ENCODE peak calls at places on chromosomes 1 and 21, in seven cellular contexts. One of them, this sample, is unnamed.
A peak's percentile ranks its signal among the peaks of the same experiment; 100 is the strongest.

GRCh38 chr1:1173793-1174415 is at the start of gene TTLL10:
- DNase-seq in trophoblast cell: no peak
- DNase-seq in neuronal stem cell: peak; percentile 61
- DNase-seq in mesenchymal stem cell: no peak
- DNase-seq in H9: peak; percentile 93
- DNase-seq in mesendoderm: peak; percentile 89
- DNase-seq in H1: peak; percentile 86
- DNase-seq in this sample: no peak

GRCh38 chr21:22806278-22806677 is 1808.1 kb downstream of the NCAM2 start:
- DNase-seq in mesenchymal stem cell: no peak
- DNase-seq in trophoblast cell: no peak
- DNase-seq in mesendoderm: no peak
- DNase-seq in H1: no peak
- DNase-seq in neuronal stem cell: no peak
- DNase-seq in H9: no peak
- DNase-seq in this sample: no peak

GRCh38 chr21:33897098-33897497 is 18.5 kb downstream of the ATP5PO start:
- DNase-seq in trophoblast cell: no peak
- DNase-seq in mesenchymal stem cell: no peak
- DNase-seq in H1: no peak
- DNase-seq in neuronal stem cell: no peak
- DNase-seq in H9: no peak
- DNase-seq in mesendoderm: no peak
- DNase-seq in this sample: no peak

GRCh38 chr1:941588-942383 is 17.3 kb downstream of the NOC2L start:
- DNase-seq in H9: peak; percentile 65
- DNase-seq in mesendoderm: peak; percentile 97
- DNase-seq in trophoblast cell: peak; percentile 58
- DNase-seq in neuronal stem cell: peak; percentile 77
- DNase-seq in H1: peak; percentile 79
- DNase-seq in mesenchymal stem cell: peak; percentile 85
- DNase-seq in this sample: peak; percentile 51

GRCh38 chr1:107706181-107706580 is 258.8 kb downstream of the VAV3 start:
- DNase-seq in mesendoderm: no peak
- DNase-seq in neuronal stem cell: no peak
- DNase-seq in H1: no peak
- DNase-seq in trophoblast cell: no peak
- DNase-seq in H9: no peak
- DNase-seq in mesenchymal stem cell: no peak
- DNase-seq in this sample: no peak

GRCh38 chr1:85200870-85201339 is at the start of gene SYDE2:
- DNase-seq in mesendoderm: peak; percentile 94
- DNase-seq in trophoblast cell: peak; percentile 89
- DNase-seq in neuronal stem cell: peak; percentile 73
- DNase-seq in H9: peak; percentile 85
- DNase-seq in H1: peak; percentile 80
- DNase-seq in mesenchymal stem cell: peak; percentile 77
- DNase-seq in this sample: peak; percentile 58

GRCh38 chr1:205512059-205513045 is 7.9 kb downstream of the CDK18 start:
- DNase-seq in H9: no peak
- DNase-seq in H1: no peak
- DNase-seq in trophoblast cell: peak; percentile 17
- DNase-seq in neuronal stem cell: no peak
- DNase-seq in mesendoderm: peak; percentile 48
- DNase-seq in mesenchymal stem cell: no peak
- DNase-seq in this sample: peak; percentile 11

GRCh38 chr21:42724226-42724920 is 71.0 kb downstream of the PDE9A start:
- DNase-seq in mesenchymal stem cell: peak; percentile 95
- DNase-seq in neuronal stem cell: no peak
- DNase-seq in trophoblast cell: peak; percentile 34
- DNase-seq in H1: no peak
- DNase-seq in H9: no peak
- DNase-seq in mesendoderm: no peak
- DNase-seq in this sample: peak; percentile 92

GRCh38 chr1:179810367-179810715 is 67.2 kb downstream of the FAM163A start:
- DNase-seq in H1: no peak
- DNase-seq in trophoblast cell: no peak
- DNase-seq in neuronal stem cell: no peak
- DNase-seq in mesenchymal stem cell: no peak
- DNase-seq in H9: no peak
- DNase-seq in mesendoderm: no peak
- DNase-seq in this sample: no peak

GRCh38 chr1:158496379-158496778 is 24.4 kb downstream of the OR10R2 start:
- DNase-seq in mesendoderm: peak; percentile 57
- DNase-seq in H9: no peak
- DNase-seq in H1: no peak
- DNase-seq in mesenchymal stem cell: peak; percentile 3
- DNase-seq in neuronal stem cell: no peak
- DNase-seq in trophoblast cell: peak; percentile 2
- DNase-seq in this sample: no peak

GRCh38 chr1:66502084-66502483 is 31.9 kb upstream of the SGIP1 start:
- DNase-seq in neuronal stem cell: no peak
- DNase-seq in trophoblast cell: peak; percentile 18
- DNase-seq in mesenchymal stem cell: no peak
- DNase-seq in mesendoderm: no peak
- DNase-seq in H9: no peak
- DNase-seq in H1: no peak
- DNase-seq in this sample: no peak

GRCh38 chr1:219757890-219758289 is 145.0 kb upstream of the ZC3H11B start:
- DNase-seq in H1: no peak
- DNase-seq in H9: no peak
- DNase-seq in neuronal stem cell: no peak
- DNase-seq in mesenchymal stem cell: no peak
- DNase-seq in mesendoderm: no peak
- DNase-seq in trophoblast cell: no peak
- DNase-seq in this sample: no peak

GRCh38 chr1:88774151-88774556 is 90.1 kb downstream of the PKN2 start:
- DNase-seq in trophoblast cell: peak; percentile 79
- DNase-seq in H9: peak; percentile 69
- DNase-seq in mesendoderm: peak; percentile 92
- DNase-seq in mesenchymal stem cell: no peak
- DNase-seq in H1: no peak
- DNase-seq in neuronal stem cell: no peak
- DNase-seq in this sample: no peak

GRCh38 chr1:218330043-218330623 is 15.0 kb upstream of the TGFB2 start:
- DNase-seq in mesenchymal stem cell: peak; percentile 54
- DNase-seq in mesendoderm: peak; percentile 27
- DNase-seq in neuronal stem cell: no peak
- DNase-seq in H9: no peak
- DNase-seq in H1: no peak
- DNase-seq in trophoblast cell: peak; percentile 67
- DNase-seq in this sample: peak; percentile 61

GRCh38 chr1:29549001-29549400 is 312.7 kb downstream of the PTPRU start:
- DNase-seq in H1: no peak
- DNase-seq in trophoblast cell: no peak
- DNase-seq in mesendoderm: no peak
- DNase-seq in mesenchymal stem cell: no peak
- DNase-seq in H9: no peak
- DNase-seq in neuronal stem cell: no peak
- DNase-seq in this sample: no peak

GRCh38 chr1:70685300-70686286 is 274.5 kb downstream of the CTH start:
- DNase-seq in mesendoderm: peak; percentile 89
- DNase-seq in trophoblast cell: peak; percentile 87
- DNase-seq in H1: peak; percentile 71
- DNase-seq in H9: peak; percentile 86
- DNase-seq in mesenchymal stem cell: peak; percentile 37
- DNase-seq in neuronal stem cell: peak; percentile 49
- DNase-seq in this sample: peak; percentile 48

GRCh38 chr1:186043276-186043675 is 309.1 kb downstream of the HMCN1 start:
- DNase-seq in mesenchymal stem cell: no peak
- DNase-seq in trophoblast cell: no peak
- DNase-seq in H1: no peak
- DNase-seq in mesendoderm: no peak
- DNase-seq in H9: no peak
- DNase-seq in neuronal stem cell: no peak
- DNase-seq in this sample: no peak

GRCh38 chr1:8903410-8903809 is 24.9 kb upstream of the ENO1 start:
- DNase-seq in mesenchymal stem cell: peak; percentile 40
- DNase-seq in mesendoderm: no peak
- DNase-seq in neuronal stem cell: no peak
- DNase-seq in H9: no peak
- DNase-seq in H1: no peak
- DNase-seq in trophoblast cell: no peak
- DNase-seq in this sample: no peak

GRCh38 chr1:39107891-39108290 is 81.7 kb downstream of the NDUFS5 start:
- DNase-seq in neuronal stem cell: no peak
- DNase-seq in H9: no peak
- DNase-seq in mesenchymal stem cell: peak; percentile 71
- DNase-seq in trophoblast cell: no peak
- DNase-seq in mesendoderm: no peak
- DNase-seq in H1: no peak
- DNase-seq in this sample: no peak

GRCh38 chr1:213070399-213070798 is 19.4 kb downstream of the RPS6KC1 start:
- DNase-seq in mesendoderm: no peak
- DNase-seq in H9: no peak
- DNase-seq in H1: no peak
- DNase-seq in mesenchymal stem cell: peak; percentile 85
- DNase-seq in neuronal stem cell: no peak
- DNase-seq in trophoblast cell: no peak
- DNase-seq in this sample: peak; percentile 86

GRCh38 chr1:155134858-155135415 is 715 bp upstream of the SLC50A1 start:
- DNase-seq in neuronal stem cell: peak; percentile 50
- DNase-seq in trophoblast cell: peak; percentile 100
- DNase-seq in mesenchymal stem cell: peak; percentile 98
- DNase-seq in H9: peak; percentile 76
- DNase-seq in mesendoderm: peak; percentile 91
- DNase-seq in H1: peak; percentile 62
- DNase-seq in this sample: peak; percentile 97

GRCh38 chr1:234881893-234882771 is 246.5 kb downstream of the TOMM20 start:
- DNase-seq in trophoblast cell: no peak
- DNase-seq in mesendoderm: no peak
- DNase-seq in mesenchymal stem cell: no peak
- DNase-seq in H1: no peak
- DNase-seq in neuronal stem cell: no peak
- DNase-seq in H9: no peak
- DNase-seq in this sample: no peak

GRCh38 chr1:78415165-78415564 is 75.6 kb upstream of the PTGFR start:
- DNase-seq in H9: no peak
- DNase-seq in trophoblast cell: peak; percentile 29
- DNase-seq in mesendoderm: no peak
- DNase-seq in neuronal stem cell: no peak
- DNase-seq in H1: no peak
- DNase-seq in mesenchymal stem cell: no peak
- DNase-seq in this sample: no peak

DNA sequence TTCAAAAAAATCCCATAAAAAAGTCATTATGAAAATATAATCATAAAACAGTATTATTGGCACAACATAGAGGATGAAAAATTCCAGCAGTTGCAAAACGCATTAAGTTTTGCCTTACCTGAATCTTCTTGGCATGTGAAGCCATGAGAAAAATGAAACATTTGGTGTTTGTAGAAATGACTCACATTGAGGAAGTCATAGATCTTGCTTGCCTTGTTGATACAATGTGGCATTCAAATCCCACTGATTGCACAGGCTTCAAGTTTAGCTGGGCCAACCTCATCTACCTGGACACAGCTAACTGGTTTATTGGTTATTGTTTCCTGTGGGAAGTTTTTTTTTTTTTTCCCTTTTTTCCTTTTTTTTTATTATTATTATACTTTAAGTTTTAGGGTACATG is 168.9 kb upstream of the C21orf91 start:
- DNase-seq in trophoblast cell: no peak
- DNase-seq in neuronal stem cell: no peak
- DNase-seq in mesenchymal stem cell: peak; percentile 4
- DNase-seq in H9: no peak
- DNase-seq in mesendoderm: no peak
- DNase-seq in H1: no peak
- DNase-seq in this sample: no peak
- H3K4me2 ChIP-seq in trophoblast cell: no peak overlapping the region
- H3K4me2 ChIP-seq in neuronal stem cell: no peak overlapping the region
- H3K4me2 ChIP-seq in mesenchymal stem cell: no peak overlapping the region
- H3K4me2 ChIP-seq in H9: no peak overlapping the region
- H3K4me2 ChIP-seq in mesendoderm: no peak overlapping the region
- H3K4me2 ChIP-seq in H1: no peak overlapping the region
- H3K4me2 ChIP-seq in this sample: no peak overlapping the region

DNA sequence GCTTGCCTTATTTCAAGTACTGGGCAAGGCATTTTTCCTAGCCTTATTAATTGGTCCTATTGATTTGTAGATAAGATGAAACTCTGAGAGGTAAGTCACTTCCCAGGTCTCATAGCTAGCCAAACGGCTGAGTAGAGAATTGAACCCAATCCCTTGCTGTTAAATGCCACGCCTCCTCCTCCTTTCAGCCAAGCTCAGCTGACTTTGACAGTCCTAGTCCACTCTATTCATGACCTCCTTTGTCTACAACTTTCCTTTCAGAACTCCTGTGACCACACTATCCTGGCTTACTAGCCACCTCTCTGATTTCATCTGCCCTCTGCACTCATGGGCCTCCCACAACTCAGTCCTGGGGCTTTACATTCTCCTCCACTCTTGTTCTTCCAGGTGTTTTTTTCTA is 3.9 kb upstream of the NGF start:
- DNase-seq in mesendoderm: no peak
- DNase-seq in H9: no peak
- DNase-seq in trophoblast cell: no peak
- DNase-seq in H1: no peak
- DNase-seq in neuronal stem cell: peak; percentile 57
- DNase-seq in mesenchymal stem cell: no peak
- DNase-seq in this sample: no peak
- H3K23ac ChIP-seq in mesendoderm: no peak overlapping the region
- H3K23ac ChIP-seq in H9: no peak overlapping the region
- H3K23ac ChIP-seq in trophoblast cell: no peak overlapping the region
- H3K23ac ChIP-seq in H1: no peak overlapping the region
- H3K23ac ChIP-seq in neuronal stem cell: no peak overlapping the region
- H3K23ac ChIP-seq in mesenchymal stem cell: no peak overlapping the region
- H3K23ac ChIP-seq in this sample: no peak overlapping the region

DNA sequence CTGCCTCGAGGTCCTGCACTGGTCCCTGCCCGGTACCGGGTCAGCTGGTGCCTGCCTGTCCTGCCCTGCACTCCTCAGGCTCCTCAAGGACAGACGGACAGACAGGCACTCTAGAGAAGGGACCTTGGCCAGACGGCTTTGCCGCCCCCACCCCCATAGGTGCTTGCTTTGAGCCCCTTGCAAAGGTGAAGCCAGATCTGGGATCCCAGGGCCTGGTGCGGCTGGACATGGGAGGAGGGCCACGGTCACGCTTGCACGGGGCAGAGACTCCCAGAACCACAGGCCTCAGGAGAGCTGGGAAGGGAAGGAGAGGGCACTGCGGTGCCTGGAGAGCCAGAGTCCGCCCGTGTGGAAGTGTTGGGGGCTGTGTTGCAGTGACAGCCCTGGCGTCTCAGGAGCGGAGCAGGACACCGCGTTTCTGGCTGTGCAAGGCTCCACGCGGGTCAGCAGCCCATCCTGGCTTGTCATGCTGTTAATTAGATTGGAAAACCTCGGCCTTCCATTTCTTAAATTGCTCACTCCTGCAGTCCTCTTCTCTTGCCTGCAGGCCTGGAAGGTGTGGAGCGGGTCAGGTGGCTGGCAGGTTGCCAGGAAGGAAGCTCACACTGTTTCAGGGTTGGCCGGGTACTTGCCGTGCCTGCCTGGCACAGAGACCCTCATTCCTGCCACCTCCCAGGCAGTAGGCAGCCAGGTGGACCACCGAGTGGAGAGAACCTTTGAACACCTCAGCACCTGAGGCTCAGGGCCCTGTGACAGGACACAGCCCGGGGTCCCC is 16.3 kb downstream of the COL18A1 start:
- DNase-seq in mesendoderm: no peak
- DNase-seq in H9: no peak
- DNase-seq in H1: no peak
- DNase-seq in trophoblast cell: no peak
- DNase-seq in mesenchymal stem cell: no peak
- DNase-seq in neuronal stem cell: no peak
- DNase-seq in this sample: no peak
- H3K4me2 ChIP-seq in mesendoderm: no peak overlapping the region
- H3K4me2 ChIP-seq in H9: no peak overlapping the region
- H3K4me2 ChIP-seq in H1: no peak overlapping the region
- H3K4me2 ChIP-seq in trophoblast cell: no peak overlapping the region
- H3K4me2 ChIP-seq in mesenchymal stem cell: no peak overlapping the region
- H3K4me2 ChIP-seq in neuronal stem cell: no peak overlapping the region
- H3K4me2 ChIP-seq in this sample: no peak overlapping the region

GRCh38 chr1:21392587-21393263 is 47.2 kb upstream of the NBPF3 start:
- DNase-seq in mesendoderm: no peak
- DNase-seq in mesenchymal stem cell: no peak
- DNase-seq in neuronal stem cell: no peak
- DNase-seq in H9: no peak
- DNase-seq in trophoblast cell: no peak
- DNase-seq in H1: no peak
- DNase-seq in this sample: no peak
- H3K23ac ChIP-seq in mesendoderm: no peak overlapping the region
- H3K23ac ChIP-seq in mesenchymal stem cell: no peak overlapping the region
- H3K23ac ChIP-seq in neuronal stem cell: no peak overlapping the region
- H3K23ac ChIP-seq in H9: no peak overlapping the region
- H3K23ac ChIP-seq in trophoblast cell: no peak overlapping the region
- H3K23ac ChIP-seq in H1: no peak overlapping the region
- H3K23ac ChIP-seq in this sample: no peak overlapping the region

This sample was measured in IMR-90.